ENCODE peak calls at places on chromosomes 16 and 17, in five cellular contexts. One of them, this sample, is unnamed.

GRCh38 chr17:82094931-82095776 is 2.9 kb downstream of the FASN start:
- DNase-seq in body of pancreas: no peak
- DNase-seq in CD8-positive, alpha-beta T cell: no peak
- DNase-seq in neuronal stem cell: no peak
- DNase-seq in hepatocyte: no peak
- DNase-seq in this sample: no peak

GRCh38 chr16:80580109-80580832 is 39.5 kb downstream of the DYNLRB2 start:
- DNase-seq in hepatocyte: no peak
- DNase-seq in CD8-positive, alpha-beta T cell: peak; percentile 45
- DNase-seq in body of pancreas: no peak
- DNase-seq in neuronal stem cell: no peak
- DNase-seq in this sample: no peak

GRCh38 chr17:29095439-29095838 is 52.5 kb downstream of the PIPOX start:
- DNase-seq in neuronal stem cell: no peak
- DNase-seq in CD8-positive, alpha-beta T cell: no peak
- DNase-seq in hepatocyte: no peak
- DNase-seq in body of pancreas: no peak
- DNase-seq in this sample: no peak

GRCh38 chr17:49469831-49470568 is 25.1 kb upstream of the NGFR start:
- DNase-seq in body of pancreas: no peak
- DNase-seq in neuronal stem cell: peak; percentile 61
- DNase-seq in hepatocyte: peak; percentile 46
- DNase-seq in CD8-positive, alpha-beta T cell: no peak
- DNase-seq in this sample: peak; percentile 95

GRCh38 chr17:81553616-81554181 is 1.5 kb upstream of the FAAP100 start:
- DNase-seq in hepatocyte: peak; percentile 63
- DNase-seq in CD8-positive, alpha-beta T cell: no peak
- DNase-seq in neuronal stem cell: no peak
- DNase-seq in body of pancreas: no peak
- DNase-seq in this sample: no peak

GRCh38 chr17:57442914-57443571 is 186.7 kb downstream of the MSI2 start:
- DNase-seq in body of pancreas: no peak
- DNase-seq in neuronal stem cell: no peak
- DNase-seq in hepatocyte: no peak
- DNase-seq in CD8-positive, alpha-beta T cell: peak; percentile 56
- DNase-seq in this sample: no peak

GRCh38 chr16:30628628-30629342 is 18.6 kb upstream of the ZNF689 start:
- DNase-seq in body of pancreas: peak; percentile 85
- DNase-seq in neuronal stem cell: peak; percentile 69
- DNase-seq in CD8-positive, alpha-beta T cell: peak; percentile 90
- DNase-seq in hepatocyte: peak; percentile 85
- DNase-seq in this sample: peak; percentile 80

GRCh38 chr16:72921620-72922019 is 126.3 kb downstream of the ZFHX3 start:
- DNase-seq in hepatocyte: peak; percentile 50
- DNase-seq in body of pancreas: peak; percentile 59
- DNase-seq in neuronal stem cell: no peak
- DNase-seq in CD8-positive, alpha-beta T cell: no peak
- DNase-seq in this sample: no peak

GRCh38 chr17:5364156-5364555 is 55.3 kb downstream of the NUP88 start:
- DNase-seq in body of pancreas: no peak
- DNase-seq in hepatocyte: no peak
- DNase-seq in CD8-positive, alpha-beta T cell: no peak
- DNase-seq in neuronal stem cell: no peak
- DNase-seq in this sample: no peak

GRCh38 chr17:15298176-15298575 is 33.0 kb upstream of the PMP22 start:
- DNase-seq in hepatocyte: no peak
- DNase-seq in neuronal stem cell: no peak
- DNase-seq in body of pancreas: no peak
- DNase-seq in CD8-positive, alpha-beta T cell: no peak
- DNase-seq in this sample: no peak

GRCh38 chr16:17416461-17417221 is 54.1 kb downstream of the XYLT1 start:
- DNase-seq in CD8-positive, alpha-beta T cell: peak; percentile 41
- DNase-seq in neuronal stem cell: no peak
- DNase-seq in hepatocyte: peak; percentile 24
- DNase-seq in body of pancreas: peak; percentile 35
- DNase-seq in this sample: peak; percentile 70

GRCh38 chr17:37708616-37709212 is 36.1 kb downstream of the HNF1B start:
- DNase-seq in hepatocyte: peak; percentile 89
- DNase-seq in CD8-positive, alpha-beta T cell: no peak
- DNase-seq in body of pancreas: peak; percentile 83
- DNase-seq in neuronal stem cell: no peak
- DNase-seq in this sample: no peak

GRCh38 chr16:3087243-3087791 is 11.8 kb downstream of the ZSCAN10 start:
- DNase-seq in body of pancreas: no peak
- DNase-seq in CD8-positive, alpha-beta T cell: no peak
- DNase-seq in neuronal stem cell: no peak
- DNase-seq in hepatocyte: no peak
- DNase-seq in this sample: peak; percentile 74

GRCh38 chr16:23434380-23434779 is 18.6 kb downstream of the COG7 start:
- DNase-seq in body of pancreas: peak; percentile 28
- DNase-seq in neuronal stem cell: peak; percentile 62
- DNase-seq in hepatocyte: peak; percentile 78
- DNase-seq in CD8-positive, alpha-beta T cell: peak; percentile 12
- DNase-seq in this sample: peak; percentile 66

GRCh38 chr16:47565454-47565853 is 104.3 kb downstream of the PHKB start:
- DNase-seq in body of pancreas: no peak
- DNase-seq in hepatocyte: no peak
- DNase-seq in CD8-positive, alpha-beta T cell: no peak
- DNase-seq in neuronal stem cell: no peak
- DNase-seq in this sample: no peak

GRCh38 chr17:8681175-8681949 is 50.8 kb upstream of the MYH10 start:
- DNase-seq in hepatocyte: peak; percentile 35
- DNase-seq in neuronal stem cell: no peak
- DNase-seq in body of pancreas: no peak
- DNase-seq in CD8-positive, alpha-beta T cell: no peak
- DNase-seq in this sample: no peak

GRCh38 chr16:68416057-68417046 is 32.0 kb downstream of the SMPD3 start:
- DNase-seq in CD8-positive, alpha-beta T cell: no peak
- DNase-seq in hepatocyte: peak; percentile 46
- DNase-seq in neuronal stem cell: no peak
- DNase-seq in body of pancreas: peak; percentile 79
- DNase-seq in this sample: no peak

GRCh38 chr17:74368341-74369152 is 1.2 kb downstream of the GPR142 start:
- DNase-seq in CD8-positive, alpha-beta T cell: peak; percentile 80
- DNase-seq in hepatocyte: peak; percentile 84
- DNase-seq in body of pancreas: peak; percentile 72
- DNase-seq in neuronal stem cell: peak; percentile 60
- DNase-seq in this sample: peak; percentile 95

GRCh38 chr16:84593825-84594724 is 23.8 kb downstream of the COTL1 start:
- DNase-seq in CD8-positive, alpha-beta T cell: peak; percentile 84
- DNase-seq in neuronal stem cell: no peak
- DNase-seq in hepatocyte: no peak
- DNase-seq in body of pancreas: no peak
- DNase-seq in this sample: peak; percentile 75

GRCh38 chr16:87423429-87423828 is 31.3 kb downstream of the MAP1LC3B start:
- DNase-seq in body of pancreas: no peak
- DNase-seq in CD8-positive, alpha-beta T cell: no peak
- DNase-seq in hepatocyte: no peak
- DNase-seq in neuronal stem cell: no peak
- DNase-seq in this sample: no peak

GRCh38 chr16:17375388-17376304 is 95.1 kb downstream of the XYLT1 start:
- DNase-seq in CD8-positive, alpha-beta T cell: no peak
- DNase-seq in body of pancreas: no peak
- DNase-seq in hepatocyte: peak; percentile 31
- DNase-seq in neuronal stem cell: no peak
- DNase-seq in this sample: no peak

GRCh38 chr17:46995841-46996571 is 17.0 kb upstream of the RPRML start:
- DNase-seq in hepatocyte: no peak
- DNase-seq in neuronal stem cell: no peak
- DNase-seq in body of pancreas: no peak
- DNase-seq in CD8-positive, alpha-beta T cell: no peak
- DNase-seq in this sample: no peak

GRCh38 chr17:70525976-70526375 is 356.6 kb downstream of the KCNJ2 start:
- DNase-seq in body of pancreas: no peak
- DNase-seq in CD8-positive, alpha-beta T cell: no peak
- DNase-seq in hepatocyte: no peak
- DNase-seq in neuronal stem cell: no peak
- DNase-seq in this sample: no peak

GRCh38 chr17:6599364-6599763 is 41.1 kb downstream of the KIAA0753 start:
- DNase-seq in CD8-positive, alpha-beta T cell: no peak
- DNase-seq in body of pancreas: no peak
- DNase-seq in neuronal stem cell: no peak
- DNase-seq in hepatocyte: no peak
- DNase-seq in this sample: no peak

GRCh38 chr17:57328109-57328882 is 72.0 kb downstream of the MSI2 start:
- DNase-seq in hepatocyte: no peak
- DNase-seq in neuronal stem cell: no peak
- DNase-seq in CD8-positive, alpha-beta T cell: no peak
- DNase-seq in body of pancreas: no peak
- DNase-seq in this sample: no peak

GRCh38 chr16:68825427-68825826 is 17.9 kb upstream of the TANGO6 start:
- DNase-seq in neuronal stem cell: no peak
- DNase-seq in CD8-positive, alpha-beta T cell: no peak
- DNase-seq in body of pancreas: no peak
- DNase-seq in hepatocyte: no peak
- DNase-seq in this sample: peak; percentile 32

GRCh38 chr17:80261159-80261894 is 675 bp downstream of the RNF213 start:
- DNase-seq in neuronal stem cell: peak; percentile 79
- DNase-seq in CD8-positive, alpha-beta T cell: peak; percentile 67
- DNase-seq in body of pancreas: peak; percentile 67
- DNase-seq in hepatocyte: peak; percentile 79
- DNase-seq in this sample: peak; percentile 92

GRCh38 chr17:80262291-80262690 is 1.6 kb downstream of the RNF213 start:
- DNase-seq in hepatocyte: no peak
- DNase-seq in neuronal stem cell: no peak
- DNase-seq in CD8-positive, alpha-beta T cell: no peak
- DNase-seq in body of pancreas: no peak
- DNase-seq in this sample: peak; percentile 49

GRCh38 chr17:80261895-80262279 is 1.2 kb downstream of the RNF213 start:
- DNase-seq in neuronal stem cell: no peak
- DNase-seq in hepatocyte: no peak
- DNase-seq in CD8-positive, alpha-beta T cell: no peak
- DNase-seq in body of pancreas: no peak
- DNase-seq in this sample: peak; percentile 33

GRCh38 chr17:80259642-80260535 is 763 bp upstream of the RNF213 start:
- DNase-seq in CD8-positive, alpha-beta T cell: peak; percentile 81
- DNase-seq in body of pancreas: peak; percentile 72
- DNase-seq in neuronal stem cell: peak; percentile 72
- DNase-seq in hepatocyte: peak; percentile 92
- DNase-seq in this sample: peak; percentile 98

DNA sequence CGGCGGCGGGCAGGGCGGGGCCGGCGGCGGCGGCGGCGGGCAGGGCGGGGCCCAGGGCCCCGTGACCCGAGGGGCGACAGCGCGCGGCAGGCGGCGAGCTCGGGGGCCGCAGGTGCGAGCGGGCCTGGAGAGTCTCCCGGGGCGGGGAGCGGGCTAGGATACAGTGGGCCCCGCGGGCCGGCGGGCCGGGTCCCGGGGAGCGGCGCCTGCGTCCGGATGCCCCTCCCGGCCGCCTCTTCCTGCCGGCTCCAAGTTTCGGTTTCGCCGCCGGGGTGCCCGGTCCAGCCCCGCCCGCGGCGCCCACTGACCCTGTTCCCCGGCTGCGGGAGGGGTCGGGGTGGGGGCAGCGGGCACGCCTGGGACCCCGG is at the start of gene RNF213:
- DNase-seq in body of pancreas: peak; percentile 57
- DNase-seq in neuronal stem cell: peak; percentile 71
- DNase-seq in hepatocyte: peak; percentile 79
- DNase-seq in CD8-positive, alpha-beta T cell: peak; percentile 58
- DNase-seq in this sample: peak; percentile 98
- H3K4me3 ChIP-seq in body of pancreas: peak within 1 kb of the TSS; percentile 81
- H3K4me3 ChIP-seq in neuronal stem cell: peak within 1 kb of the TSS; percentile 57
- H3K4me3 ChIP-seq in hepatocyte: peak within 1 kb of the TSS; percentile 99
- H3K4me3 ChIP-seq in CD8-positive, alpha-beta T cell: peak within 1 kb of the TSS; percentile 90
- H3K4me3 ChIP-seq in this sample: peak within 1 kb of the TSS; percentile 84

GRCh38 chr17:42946812-42947211 is 17.4 kb downstream of the AARSD1 start:
- DNase-seq in neuronal stem cell: no peak
- DNase-seq in body of pancreas: no peak
- DNase-seq in CD8-positive, alpha-beta T cell: no peak
- DNase-seq in hepatocyte: no peak
- DNase-seq in this sample: no peak

GRCh38 chr17:42944211-42944610 is 20.0 kb downstream of the AARSD1 start:
- DNase-seq in hepatocyte: no peak
- DNase-seq in CD8-positive, alpha-beta T cell: no peak
- DNase-seq in neuronal stem cell: no peak
- DNase-seq in body of pancreas: no peak
- DNase-seq in this sample: no peak
- H3K36me3 ChIP-seq in hepatocyte: no peaks in the 10 kb centered on the region
- H3K36me3 ChIP-seq in CD8-positive, alpha-beta T cell: no peaks in the 10 kb centered on the region
- H3K36me3 ChIP-seq in neuronal stem cell: peaks cover 8% of the 10 kb centered on the region
- H3K36me3 ChIP-seq in body of pancreas: no peaks in the 10 kb centered on the region
- H3K36me3 ChIP-seq in this sample: no peaks in the 10 kb centered on the region

GRCh38 chr17:43699438-43699756 is 37.7 kb upstream of the MEOX1 start:
- DNase-seq in hepatocyte: no peak
- DNase-seq in neuronal stem cell: no peak
- DNase-seq in body of pancreas: no peak
- DNase-seq in CD8-positive, alpha-beta T cell: no peak
- DNase-seq in this sample: no peak
- H3K27me3 ChIP-seq in hepatocyte: no peaks in the 10 kb centered on the region
- H3K27me3 ChIP-seq in neuronal stem cell: no peaks in the 10 kb centered on the region
- H3K27me3 ChIP-seq in body of pancreas: no peaks in the 10 kb centered on the region
- H3K27me3 ChIP-seq in CD8-positive, alpha-beta T cell: no peaks in the 10 kb centered on the region
- H3K27me3 ChIP-seq in this sample: no peaks in the 10 kb centered on the region

GRCh38 chr16:88910284-88911147 is 44.1 kb upstream of the PABPN1L start:
- DNase-seq in hepatocyte: no peak
- DNase-seq in body of pancreas: peak; percentile 41
- DNase-seq in CD8-positive, alpha-beta T cell: no peak
- DNase-seq in neuronal stem cell: no peak
- DNase-seq in this sample: no peak

GRCh38 chr16:88906535-88907105 is 40.2 kb upstream of the PABPN1L start:
- DNase-seq in CD8-positive, alpha-beta T cell: no peak
- DNase-seq in neuronal stem cell: no peak
- DNase-seq in body of pancreas: no peak
- DNase-seq in hepatocyte: no peak
- DNase-seq in this sample: no peak

GRCh38 chr16:88909431-88910210 is 43.2 kb upstream of the PABPN1L start:
- DNase-seq in body of pancreas: peak; percentile 79
- DNase-seq in hepatocyte: no peak
- DNase-seq in CD8-positive, alpha-beta T cell: no peak
- DNase-seq in neuronal stem cell: no peak
- DNase-seq in this sample: no peak

GRCh38 chr16:88907768-88908167 is 41.3 kb upstream of the PABPN1L start:
- DNase-seq in body of pancreas: no peak
- DNase-seq in hepatocyte: no peak
- DNase-seq in neuronal stem cell: no peak
- DNase-seq in CD8-positive, alpha-beta T cell: no peak
- DNase-seq in this sample: no peak

DNA sequence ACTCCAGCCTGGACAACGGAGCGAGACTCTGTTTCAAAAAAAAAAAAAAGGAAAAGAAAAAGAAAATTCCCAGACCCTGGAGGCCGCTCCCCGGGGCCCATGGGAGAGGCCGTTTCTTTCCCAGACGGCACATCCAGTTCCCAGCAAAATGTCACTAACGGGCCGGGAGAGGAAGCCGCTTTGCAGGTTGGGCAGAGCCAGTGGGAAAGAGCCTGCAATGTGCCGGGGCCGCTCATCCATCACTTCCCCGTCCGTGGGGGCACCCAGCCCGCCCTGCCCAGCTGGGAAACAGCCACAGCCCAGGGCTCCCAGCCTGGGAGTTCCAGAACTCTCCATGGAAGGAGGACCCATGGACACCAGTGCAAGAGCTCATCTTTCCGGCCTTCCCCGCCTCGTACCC is 41.8 kb upstream of the PABPN1L start:
- DNase-seq in neuronal stem cell: no peak
- DNase-seq in hepatocyte: no peak
- DNase-seq in body of pancreas: no peak
- DNase-seq in CD8-positive, alpha-beta T cell: no peak
- DNase-seq in this sample: no peak
- H3K4me3 ChIP-seq in neuronal stem cell: no peak overlapping the region
- H3K4me3 ChIP-seq in hepatocyte: no peak overlapping the region
- H3K4me3 ChIP-seq in body of pancreas: no peak overlapping the region
- H3K4me3 ChIP-seq in CD8-positive, alpha-beta T cell: no peak overlapping the region
- H3K4me3 ChIP-seq in this sample: no peak overlapping the region

This sample was measured in H7.